ENCODE peak calls at places on chromosomes 1 and 21, in eight cellular contexts. J is endothelial cell of umbilical vein, O is GM23338, G is HCT116, D is GM12878, T is K562, P is HepG2, U is H1. K is an unnamed sample.

GRCh38 chr1:91891969-91892368 is 6.0 kb upstream of the TGFBR3 start:
- DNase-seq in J (no peak), O (peak), G (no peak), D (no peak), T (no peak), P (no peak), U (no peak), K (peak)

GRCh38 chr1:96843196-96843595 is 121.6 kb downstream of the PTBP2 start:
- DNase-seq in J (no peak), O (no peak), G (no peak), D (no peak), T (no peak), P (no peak), U (no peak), K (no peak)

GRCh38 chr1:205424881-205425635 is 3.2 kb upstream of the LEMD1 start:
- DNase-seq in J (no peak), O (no peak), G (no peak), D (no peak), T (no peak), P (no peak), U (no peak), K (no peak)

GRCh38 chr1:53511323-53511932 is 52.2 kb downstream of the DMRTB1 start:
- DNase-seq in J (no peak), O (no peak), G (no peak), D (no peak), T (no peak), P (no peak), U (no peak), K (no peak)

GRCh38 chr1:54606096-54606989 is 17.0 kb downstream of the FAM151A start:
- DNase-seq in J (no peak), O (no peak), G (no peak), D (no peak), T (no peak), P (no peak), U (no peak), K (no peak)

GRCh38 chr1:155950829-155951228 is 9.4 kb downstream of the RXFP4 start:
- DNase-seq in J (no peak), O (no peak), G (no peak), D (no peak), T (no peak), P (no peak), U (no peak), K (no peak)

GRCh38 chr1:222454196-222454595 is 93.7 kb downstream of the HHIPL2 start:
- DNase-seq in J (no peak), O (no peak), G (no peak), D (no peak), T (no peak), P (no peak), U (no peak), K (no peak)

GRCh38 chr21:44919913-44920693 is 596 bp downstream of the ITGB2 start:
- DNase-seq in J (no peak), O (peak), G (no peak), D (no peak), T (no peak), P (no peak), U (no peak), K (no peak)

GRCh38 chr1:181083842-181084605 is 4.5 kb upstream of the IER5 start:
- DNase-seq in J (peak), O (peak), G (peak), D (no peak), T (peak), P (peak), U (no peak), K (no peak)

GRCh38 chr1:22428672-22429071 is 23.0 kb upstream of the ZBTB40 start:
- DNase-seq in J (peak), O (peak), G (peak), D (peak), T (peak), P (peak), U (no peak), K (no peak)

GRCh38 chr1:12172042-12172851 is 5.5 kb downstream of the TNFRSF1B start:
- DNase-seq in J (no peak), O (no peak), G (no peak), D (no peak), T (peak), P (no peak), U (no peak), K (no peak)

GRCh38 chr1:200880212-200880611 is 7.4 kb downstream of the GPR25 start:
- DNase-seq in J (no peak), O (no peak), G (no peak), D (peak), T (no peak), P (no peak), U (peak), K (no peak)

GRCh38 chr1:86239490-86239889 is 82.9 kb upstream of the COL24A1 start:
- DNase-seq in J (no peak), O (no peak), G (no peak), D (no peak), T (no peak), P (no peak), U (no peak), K (no peak)

GRCh38 chr1:197222025-197222685 is 45.9 kb upstream of the CRB1 start:
- DNase-seq in J (no peak), O (peak), G (no peak), D (no peak), T (no peak), P (no peak), U (no peak), K (no peak)

GRCh38 chr1:6591222-6591621 is 11.4 kb downstream of the ZBTB48 start:
- DNase-seq in J (peak), O (no peak), G (no peak), D (no peak), T (no peak), P (no peak), U (no peak), K (no peak)

GRCh38 chr1:8116892-8117262 is 90.8 kb upstream of the ERRFI1 start:
- DNase-seq in J (peak), O (no peak), G (no peak), D (no peak), T (no peak), P (peak), U (no peak), K (no peak)

GRCh38 chr1:115655307-115655664 is 13.5 kb downstream of the VANGL1 start:
- DNase-seq in J (no peak), O (no peak), G (no peak), D (no peak), T (peak), P (no peak), U (no peak), K (no peak)

GRCh38 chr1:109907190-109907774 is 3.4 kb upstream of the CSF1 start:
- DNase-seq in J (no peak), O (no peak), G (no peak), D (no peak), T (no peak), P (no peak), U (no peak), K (no peak)

GRCh38 chr1:46248122-46248920 is 758 bp downstream of the RAD54L start:
- DNase-seq in J (peak), O (peak), G (peak), D (no peak), T (peak), P (peak), U (peak), K (no peak)

GRCh38 chr21:25428537-25428936 is 178.7 kb downstream of the MRPL39 start:
- DNase-seq in J (no peak), O (no peak), G (no peak), D (no peak), T (no peak), P (no peak), U (no peak), K (no peak)

GRCh38 chr1:20266141-20266540 is 24.5 kb upstream of the VWA5B1 start:
- DNase-seq in J (no peak), O (no peak), G (no peak), D (no peak), T (no peak), P (no peak), U (no peak), K (no peak)

GRCh38 chr21:27804515-27804914 is 837.6 kb upstream of the ADAMTS5 start:
- DNase-seq in J (no peak), O (peak), G (no peak), D (no peak), T (no peak), P (no peak), U (no peak), K (no peak)

GRCh38 chr1:226643701-226644540 is 95.2 kb downstream of the ITPKB start:
- DNase-seq in J (no peak), O (no peak), G (no peak), D (peak), T (no peak), P (no peak), U (no peak), K (no peak)

GRCh38 chr1:167841530-167841929 is 72.4 kb downstream of the ADCY10 start:
- DNase-seq in J (no peak), O (no peak), G (no peak), D (no peak), T (no peak), P (no peak), U (no peak), K (no peak)

GRCh38 chr1:97758589-97759057 is 162.2 kb downstream of the DPYD start:
- DNase-seq in J (peak), O (no peak), G (no peak), D (no peak), T (no peak), P (no peak), U (no peak), K (no peak)

GRCh38 chr1:157371211-157371610 is 181.1 kb downstream of the FCRL5 start:
- DNase-seq in J (no peak), O (no peak), G (no peak), D (no peak), T (no peak), P (no peak), U (no peak), K (no peak)

DNA sequence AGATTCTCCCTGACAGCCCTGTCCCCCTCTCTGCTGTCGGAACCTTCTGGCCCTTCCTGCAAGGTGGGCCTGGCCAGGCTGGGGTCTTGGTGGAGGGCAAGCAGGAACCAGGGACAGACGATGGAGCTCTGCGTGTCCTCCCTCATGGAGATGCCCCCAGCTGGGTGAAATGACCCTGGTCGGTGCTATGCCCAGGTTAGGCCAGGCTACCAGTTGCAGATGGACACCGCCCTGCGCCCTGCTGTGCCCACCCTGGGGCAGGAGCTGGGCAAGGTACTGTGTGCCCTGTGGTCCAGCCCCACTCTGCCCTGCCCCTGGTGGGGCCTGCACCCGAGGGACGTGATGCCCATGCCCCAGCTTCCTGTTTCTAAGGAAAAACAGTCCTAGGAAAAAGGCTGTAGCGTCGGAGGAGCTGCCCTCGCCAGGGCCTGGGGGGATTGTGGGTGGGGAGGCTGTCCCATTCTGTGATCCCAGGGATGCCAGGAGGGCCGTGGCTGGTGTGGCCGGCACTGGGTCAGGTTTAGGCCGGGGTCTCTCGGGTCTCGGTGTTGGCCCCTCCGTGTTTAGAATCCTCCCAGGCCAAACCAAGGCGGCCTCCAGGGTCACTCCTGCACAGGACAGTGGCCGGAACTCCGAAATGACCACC is 77.6 kb downstream of the MORN1 start:
- DNase-seq in J (no peak), O (no peak), G (no peak), D (no peak), T (no peak), P (no peak), U (no peak), K (no peak)
- TF ChIP-seq EZH2 in J (no peak), O (no peak), G (no peak), D (no peak), T (no peak), P (no peak), U (no peak), K (no peak)

DNA sequence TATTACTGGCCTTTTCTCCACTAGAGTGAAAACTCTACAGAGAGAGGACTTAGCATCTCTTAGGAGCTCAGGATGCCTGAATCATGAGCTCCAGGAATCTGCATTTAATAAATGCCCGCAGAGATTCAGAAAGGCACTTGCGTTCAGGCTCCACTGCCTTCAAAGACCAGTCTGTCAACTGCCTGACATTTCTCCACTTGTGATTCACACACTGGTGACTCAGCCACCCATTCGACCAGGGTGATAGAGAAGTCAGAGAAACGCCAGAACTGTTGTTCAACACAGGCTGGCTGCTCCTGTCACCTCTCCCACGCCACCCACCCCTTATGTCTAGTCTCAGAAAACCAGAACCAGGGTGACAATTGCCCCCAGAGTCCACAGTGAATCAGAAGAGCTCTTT is 26.9 kb upstream of the LBR start:
- DNase-seq in J (peak), O (no peak), G (peak), D (no peak), T (peak), P (no peak), U (no peak), K (no peak)
- TF ChIP-seq POLR2AphosphoS5 in J (no peak), O (no peak), G (peak), D (no peak), T (no peak), P (no peak), U (no peak), K (no peak)

GRCh38 chr21:33230518-33231324 is 983 bp downstream of the IFNAR2 start:
- DNase-seq in J (peak), O (peak), G (no peak), D (no peak), T (peak), P (peak), U (no peak), K (no peak)

GRCh38 chr21:33229776-33230517 is at the start of gene IFNAR2:
- DNase-seq in J (peak), O (peak), G (peak), D (no peak), T (peak), P (peak), U (peak), K (no peak)

GRCh38 chr21:33232640-33233039 is 2.9 kb downstream of the IFNAR2 start:
- DNase-seq in J (peak), O (no peak), G (no peak), D (no peak), T (peak), P (peak), U (no peak), K (no peak)

GRCh38 chr21:33229099-33229775 is 501 bp upstream of the IFNAR2 start:
- DNase-seq in J (no peak), O (peak), G (no peak), D (no peak), T (no peak), P (no peak), U (no peak), K (no peak)

GRCh38 chr21:33231526-33231925 is 1.8 kb downstream of the IFNAR2 start:
- DNase-seq in J (no peak), O (no peak), G (no peak), D (no peak), T (no peak), P (no peak), U (no peak), K (no peak)
- H3K4me3 ChIP-seq in J (no peak), O (peak), G (no peak), D (peak), T (no peak), P (peak), U (no peak), K (peak)

GRCh38 chr21:32445101-32445500 is 32.6 kb downstream of the EVA1C start:
- DNase-seq in J (no peak), O (no peak), G (no peak), D (no peak), T (no peak), P (no peak), U (no peak), K (no peak)
- TF ChIP-seq EZH2 in J (no peak), O (no peak), G (no peak), D (no peak), T (no peak), P (no peak), U (no peak), K (no peak)

DNA sequence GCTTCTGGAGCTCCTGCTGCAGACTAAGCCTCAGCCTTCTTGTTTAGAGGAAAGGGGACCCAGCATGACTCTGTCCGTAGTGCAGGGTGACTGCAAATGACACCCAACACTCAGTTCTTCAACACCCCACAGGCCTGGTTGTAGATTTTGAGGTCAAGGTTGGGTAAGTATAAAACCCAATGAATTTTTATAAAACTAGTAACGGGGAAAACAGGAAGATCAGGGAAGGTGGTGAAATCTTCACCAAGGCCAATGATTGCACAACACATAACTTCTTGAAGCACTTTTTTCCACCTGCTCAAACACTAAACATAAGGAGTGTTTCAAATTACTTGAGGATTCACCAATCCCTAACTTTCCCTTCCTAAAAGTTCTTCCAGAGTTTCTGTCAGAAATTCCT is 89.4 kb upstream of the JAK1 start:
- DNase-seq in J (no peak), O (no peak), G (no peak), D (no peak), T (no peak), P (no peak), U (no peak), K (no peak)
- TF ChIP-seq POLR2AphosphoS5 in J (no peak), O (no peak), G (no peak), D (no peak), T (no peak), P (no peak), U (no peak), K (no peak)

DNA sequence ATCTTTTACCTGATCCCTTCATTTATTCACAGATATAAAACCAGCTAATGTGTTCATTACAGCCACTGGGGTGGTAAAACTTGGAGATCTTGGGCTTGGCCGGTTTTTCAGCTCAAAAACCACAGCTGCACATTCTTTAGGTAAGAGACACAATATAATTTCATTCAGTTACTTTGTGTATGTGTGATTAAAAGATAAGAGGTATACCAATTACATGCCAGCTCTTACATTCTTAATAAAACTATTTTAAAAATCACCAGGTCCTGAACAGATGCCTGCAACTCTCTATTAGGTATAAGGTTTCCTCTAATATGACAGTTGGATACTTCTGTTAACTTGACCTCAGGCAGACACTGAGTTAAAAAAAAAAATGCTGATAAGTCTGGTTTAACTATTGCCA is 122.1 kb downstream of the NEK7 start:
- DNase-seq in J (no peak), O (no peak), G (no peak), D (no peak), T (no peak), P (no peak), U (no peak), K (no peak)
- H3K4me3 ChIP-seq in J (no peak), O (no peak), G (no peak), D (no peak), T (no peak), P (no peak), U (no peak), K (no peak)

DNA sequence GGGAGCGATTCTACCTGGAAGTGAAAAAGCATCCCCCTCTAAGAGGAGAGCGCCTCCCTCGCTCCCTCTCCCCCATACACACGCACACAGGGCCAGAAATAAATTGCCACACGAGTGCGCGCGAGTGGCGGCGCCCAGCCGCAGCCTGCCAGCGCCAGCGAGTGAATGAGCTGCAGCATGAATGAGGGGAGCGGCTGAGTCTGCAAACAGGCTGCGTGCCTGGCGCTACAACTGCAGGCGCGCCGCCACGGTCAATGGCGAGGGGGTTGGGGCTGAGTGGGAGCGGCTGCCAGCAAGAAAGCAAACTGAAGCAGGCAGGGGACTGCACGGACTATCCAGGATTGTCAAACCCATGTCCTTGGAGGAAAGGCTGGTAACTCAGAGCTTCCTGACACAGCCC is 2.2 kb downstream of the CAMK1G start:
- DNase-seq in J (no peak), O (peak), G (no peak), D (no peak), T (no peak), P (no peak), U (peak), K (no peak)
- TF ChIP-seq EZH2 in J (peak), O (no peak), G (no peak), D (no peak), T (no peak), P (no peak), U (no peak), K (no peak)